ENCODE peak calls at places on chromosome 16, in six cellular contexts. One of them, this sample, is unnamed.

GRCh38 chr16:75550211-75550662 is 5.8 kb downstream of the TMEM231 start:
- DNase-seq in GM10248: peak; percentile 58
- DNase-seq in psoas muscle: no peak
- DNase-seq in uterus: peak; percentile 52
- DNase-seq in CD8-positive, alpha-beta T cell: peak; percentile 31
- DNase-seq in AG10803: no peak
- DNase-seq in this sample: no peak

GRCh38 chr16:83473109-83473508 is 334.7 kb upstream of the HSBP1 start:
- DNase-seq in GM10248: no peak
- DNase-seq in CD8-positive, alpha-beta T cell: no peak
- DNase-seq in AG10803: peak; percentile 89
- DNase-seq in psoas muscle: no peak
- DNase-seq in uterus: no peak
- DNase-seq in this sample: no peak

GRCh38 chr16:89712476-89712805 is 8.3 kb downstream of the VPS9D1 start:
- DNase-seq in psoas muscle: no peak
- DNase-seq in GM10248: no peak
- DNase-seq in AG10803: no peak
- DNase-seq in uterus: no peak
- DNase-seq in CD8-positive, alpha-beta T cell: no peak
- DNase-seq in this sample: no peak

GRCh38 chr16:83813818-83814653 is 6.3 kb downstream of the HSBP1 start:
- DNase-seq in GM10248: no peak
- DNase-seq in uterus: peak; percentile 46
- DNase-seq in psoas muscle: no peak
- DNase-seq in AG10803: peak; percentile 92
- DNase-seq in CD8-positive, alpha-beta T cell: no peak
- DNase-seq in this sample: no peak

GRCh38 chr16:85312174-85312573 is 199.9 kb upstream of the CIBAR2 start:
- DNase-seq in AG10803: no peak
- DNase-seq in CD8-positive, alpha-beta T cell: no peak
- DNase-seq in psoas muscle: no peak
- DNase-seq in uterus: no peak
- DNase-seq in GM10248: no peak
- DNase-seq in this sample: no peak

GRCh38 chr16:11844499-11844898 is 6.8 kb downstream of the RSL1D1 start:
- DNase-seq in AG10803: no peak
- DNase-seq in GM10248: no peak
- DNase-seq in psoas muscle: no peak
- DNase-seq in CD8-positive, alpha-beta T cell: no peak
- DNase-seq in uterus: no peak
- DNase-seq in this sample: no peak

GRCh38 chr16:86505899-86506864 is 4.1 kb upstream of the FOXF1 start:
- DNase-seq in CD8-positive, alpha-beta T cell: no peak
- DNase-seq in AG10803: no peak
- DNase-seq in GM10248: no peak
- DNase-seq in uterus: no peak
- DNase-seq in psoas muscle: no peak
- DNase-seq in this sample: no peak

GRCh38 chr16:53433509-53433908 is 762 bp upstream of the RBL2 start:
- DNase-seq in AG10803: no peak
- DNase-seq in GM10248: no peak
- DNase-seq in uterus: no peak
- DNase-seq in psoas muscle: no peak
- DNase-seq in CD8-positive, alpha-beta T cell: no peak
- DNase-seq in this sample: peak; percentile 47

GRCh38 chr16:67164599-67165061 is at the start of gene HSF4:
- DNase-seq in psoas muscle: peak; percentile 82
- DNase-seq in uterus: no peak
- DNase-seq in CD8-positive, alpha-beta T cell: no peak
- DNase-seq in AG10803: no peak
- DNase-seq in GM10248: no peak
- DNase-seq in this sample: no peak

GRCh38 chr16:12876778-12877177 is 24.6 kb upstream of the SHISA9 start:
- DNase-seq in uterus: no peak
- DNase-seq in CD8-positive, alpha-beta T cell: no peak
- DNase-seq in psoas muscle: no peak
- DNase-seq in GM10248: no peak
- DNase-seq in AG10803: no peak
- DNase-seq in this sample: no peak

GRCh38 chr16:68432701-68433100 is 15.6 kb downstream of the SMPD3 start:
- DNase-seq in GM10248: no peak
- DNase-seq in CD8-positive, alpha-beta T cell: no peak
- DNase-seq in psoas muscle: no peak
- DNase-seq in AG10803: no peak
- DNase-seq in uterus: no peak
- DNase-seq in this sample: no peak

GRCh38 chr16:68434654-68435210 is 13.6 kb downstream of the SMPD3 start:
- DNase-seq in GM10248: no peak
- DNase-seq in psoas muscle: no peak
- DNase-seq in AG10803: no peak
- DNase-seq in uterus: no peak
- DNase-seq in CD8-positive, alpha-beta T cell: no peak
- DNase-seq in this sample: no peak

GRCh38 chr16:68433316-68433715 is 15.0 kb downstream of the SMPD3 start:
- DNase-seq in GM10248: no peak
- DNase-seq in CD8-positive, alpha-beta T cell: no peak
- DNase-seq in uterus: no peak
- DNase-seq in psoas muscle: no peak
- DNase-seq in AG10803: no peak
- DNase-seq in this sample: no peak

DNA sequence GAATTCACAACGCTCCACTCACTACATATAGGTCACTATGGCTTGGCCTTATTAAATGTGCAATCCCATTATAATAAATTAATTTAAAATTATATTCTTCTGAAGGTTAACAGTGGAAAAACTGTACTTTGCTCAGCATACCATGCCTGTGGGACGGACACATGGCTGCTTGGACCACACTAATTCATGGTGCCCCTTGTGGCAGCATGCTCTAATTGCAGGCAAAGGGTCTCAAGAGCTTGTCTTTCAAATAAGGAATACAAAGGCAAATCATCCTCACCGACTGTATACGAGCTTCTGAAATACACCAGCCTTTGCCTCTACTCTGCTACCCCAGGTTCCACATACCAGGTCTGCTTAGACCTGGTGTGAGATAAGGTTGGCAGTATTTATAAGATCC is 11.7 kb downstream of the SMPD3 start:
- DNase-seq in psoas muscle: no peak
- DNase-seq in GM10248: no peak
- DNase-seq in CD8-positive, alpha-beta T cell: no peak
- DNase-seq in uterus: no peak
- DNase-seq in AG10803: no peak
- DNase-seq in this sample: no peak
- TF ChIP-seq CTCF in psoas muscle: no peak
- TF ChIP-seq CTCF in GM10248: no peak
- TF ChIP-seq CTCF in CD8-positive, alpha-beta T cell: no peak
- TF ChIP-seq CTCF in uterus: no peak
- TF ChIP-seq CTCF in AG10803: peak; percentile 14
- TF ChIP-seq CTCF in this sample: peak; percentile 28

GRCh38 chr16:70703041-70703834 is 17.4 kb upstream of the MTSS2 start:
- DNase-seq in GM10248: no peak
- DNase-seq in AG10803: peak; percentile 98
- DNase-seq in CD8-positive, alpha-beta T cell: no peak
- DNase-seq in uterus: peak; percentile 78
- DNase-seq in psoas muscle: peak; percentile 75
- DNase-seq in this sample: no peak
- TF ChIP-seq CTCF in GM10248: no peak
- TF ChIP-seq CTCF in AG10803: peak; percentile 71
- TF ChIP-seq CTCF in CD8-positive, alpha-beta T cell: no peak
- TF ChIP-seq CTCF in uterus: peak; percentile 30
- TF ChIP-seq CTCF in psoas muscle: peak; percentile 35
- TF ChIP-seq CTCF in this sample: peak; percentile 52

GRCh38 chr16:30533748-30534367 is 800 bp downstream of the ZNF747 start:
- DNase-seq in AG10803: peak; percentile 12
- DNase-seq in psoas muscle: no peak
- DNase-seq in CD8-positive, alpha-beta T cell: no peak
- DNase-seq in uterus: no peak
- DNase-seq in GM10248: no peak
- DNase-seq in this sample: no peak

GRCh38 chr16:30533146-30533522 is 1.5 kb downstream of the ZNF747 start:
- DNase-seq in CD8-positive, alpha-beta T cell: no peak
- DNase-seq in AG10803: no peak
- DNase-seq in GM10248: no peak
- DNase-seq in psoas muscle: no peak
- DNase-seq in uterus: no peak
- DNase-seq in this sample: no peak

GRCh38 chr16:30535106-30535776 is 583 bp upstream of the ZNF747 start:
- DNase-seq in GM10248: no peak
- DNase-seq in psoas muscle: no peak
- DNase-seq in uterus: no peak
- DNase-seq in AG10803: no peak
- DNase-seq in CD8-positive, alpha-beta T cell: peak; percentile 54
- DNase-seq in this sample: no peak

GRCh38 chr16:30534368-30535105 is at the start of gene ZNF747:
- DNase-seq in GM10248: peak; percentile 92
- DNase-seq in CD8-positive, alpha-beta T cell: peak; percentile 92
- DNase-seq in uterus: peak; percentile 94
- DNase-seq in AG10803: peak; percentile 77
- DNase-seq in psoas muscle: peak; percentile 95
- DNase-seq in this sample: peak; percentile 75

DNA sequence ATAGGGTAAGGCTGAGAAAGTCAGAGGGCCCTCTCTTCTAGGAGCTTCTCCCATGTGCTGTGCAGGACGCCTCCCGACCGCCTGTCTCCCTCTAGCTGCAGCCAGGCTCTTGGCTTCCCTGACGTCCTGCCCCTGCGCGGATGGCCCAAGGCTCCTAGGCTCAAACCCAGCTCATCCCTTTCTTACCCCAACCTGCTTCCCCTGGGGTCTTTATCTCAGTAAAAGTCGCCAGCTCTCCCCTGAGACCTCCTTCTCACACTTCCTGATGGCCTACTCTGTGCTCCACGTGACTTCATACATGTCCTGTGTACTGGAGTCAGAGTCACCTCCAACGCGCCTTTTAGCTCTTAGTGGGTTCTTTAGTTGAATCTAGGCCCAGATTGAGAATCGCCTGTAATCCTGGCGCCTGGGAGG is 1.1 kb upstream of the ZNF747 start:
- DNase-seq in CD8-positive, alpha-beta T cell: peak; percentile 71
- DNase-seq in psoas muscle: peak; percentile 70
- DNase-seq in GM10248: peak; percentile 83
- DNase-seq in uterus: peak; percentile 67
- DNase-seq in AG10803: peak; percentile 76
- DNase-seq in this sample: no peak
- TF ChIP-seq CTCF in CD8-positive, alpha-beta T cell: peak; percentile 22
- TF ChIP-seq CTCF in psoas muscle: peak; percentile 63
- TF ChIP-seq CTCF in GM10248: peak; percentile 72
- TF ChIP-seq CTCF in uterus: peak; percentile 71
- TF ChIP-seq CTCF in AG10803: peak; percentile 76
- TF ChIP-seq CTCF in this sample: no peak

GRCh38 chr16:74034862-74035261 is 261.8 kb upstream of the PSMD7 start:
- DNase-seq in psoas muscle: no peak
- DNase-seq in GM10248: peak; percentile 10
- DNase-seq in CD8-positive, alpha-beta T cell: no peak
- DNase-seq in AG10803: peak; percentile 26
- DNase-seq in uterus: no peak
- DNase-seq in this sample: no peak

GRCh38 chr16:74031551-74031950 is 265.1 kb upstream of the PSMD7 start:
- DNase-seq in psoas muscle: no peak
- DNase-seq in CD8-positive, alpha-beta T cell: no peak
- DNase-seq in AG10803: no peak
- DNase-seq in uterus: no peak
- DNase-seq in GM10248: no peak
- DNase-seq in this sample: no peak

GRCh38 chr16:74030000-74030399 is 266.6 kb upstream of the PSMD7 start:
- DNase-seq in uterus: no peak
- DNase-seq in CD8-positive, alpha-beta T cell: no peak
- DNase-seq in AG10803: no peak
- DNase-seq in GM10248: no peak
- DNase-seq in psoas muscle: no peak
- DNase-seq in this sample: no peak

GRCh38 chr16:74035816-74036215 is 260.8 kb upstream of the PSMD7 start:
- DNase-seq in CD8-positive, alpha-beta T cell: no peak
- DNase-seq in uterus: no peak
- DNase-seq in AG10803: peak; percentile 2
- DNase-seq in psoas muscle: no peak
- DNase-seq in GM10248: peak; percentile 18
- DNase-seq in this sample: no peak
- TF ChIP-seq CTCF in CD8-positive, alpha-beta T cell: no peak
- TF ChIP-seq CTCF in uterus: no peak
- TF ChIP-seq CTCF in AG10803: peak; percentile 35
- TF ChIP-seq CTCF in psoas muscle: no peak
- TF ChIP-seq CTCF in GM10248: no peak
- TF ChIP-seq CTCF in this sample: no peak

This sample was measured in mesothelial cell of epicardium.